ENCODE peak calls at places on chromosomes 12 and 14, in seven cellular contexts. P is adipocyte; B is activated naive CD4-positive, alpha-beta T cell; D is HFF-Myc; L is A673; C is fibroblast of the aortic adventitia; K is stimulated activated CD4-positive, alpha-beta T cell treated with anti-CD3 and anti-CD28 coated beads, Interleukin-15, amount 100 ng/mL, for 24 hours. X is an unnamed sample.

GRCh38 chr12:113463746-113464743 is 7.6 kb downstream of the LHX5 start:
- DNase-seq in C (no peak), B (no peak), K (no peak), D (no peak), L (no peak), P (no peak), X (no peak)

GRCh38 chr12:124862768-124863408 is 776 bp downstream of the SCARB1 start:
- DNase-seq in D (no peak), B (no peak), P (peak), K (peak), L (peak), C (no peak), X (no peak)

GRCh38 chr12:52645120-52645761 is 6.8 kb downstream of the KRT2 start:
- DNase-seq in L (no peak), K (peak), B (peak), P (no peak), C (no peak), D (no peak), X (no peak)

GRCh38 chr14:69141550-69141949 is 11.4 kb downstream of the DCAF5 start:
- DNase-seq in B (no peak), C (no peak), K (no peak), L (no peak), P (no peak), D (no peak), X (no peak)

GRCh38 chr14:103867020-103867419 is 19.6 kb upstream of the PPP1R13B start:
- DNase-seq in B (no peak), C (no peak), L (no peak), K (no peak), P (no peak), D (no peak), X (no peak)

GRCh38 chr12:90958995-90959394 is 4.0 kb upstream of the CCER1 start:
- DNase-seq in C (peak), L (no peak), B (no peak), K (no peak), P (peak), D (no peak), X (peak)

GRCh38 chr12:95790912-95791849 is 617 bp upstream of the NTN4 start:
- DNase-seq in D (no peak), C (peak), L (peak), B (no peak), P (peak), K (peak), X (no peak)

GRCh38 chr12:14422516-14423230 is 57.2 kb downstream of the ATF7IP start:
- DNase-seq in B (no peak), K (no peak), P (no peak), C (no peak), D (no peak), L (no peak), X (peak)

GRCh38 chr12:87813476-87814234 is 215.5 kb downstream of the C12orf50 start:
- DNase-seq in D (no peak), K (no peak), B (no peak), L (no peak), C (peak), P (peak), X (peak)

GRCh38 chr14:61476737-61477410 is 155.5 kb downstream of the PRKCH start:
- DNase-seq in L (no peak), P (peak), B (no peak), D (peak), C (peak), K (peak), X (peak)

GRCh38 chr14:54253195-54253947 is 143.4 kb upstream of the CDKN3 start:
- DNase-seq in K (peak), D (peak), L (no peak), B (no peak), C (peak), P (peak), X (peak)

GRCh38 chr12:1896964-1897363 is 21.5 kb downstream of the CACNA2D4 start:
- DNase-seq in D (no peak), C (no peak), L (no peak), B (no peak), K (no peak), P (no peak), X (no peak)

GRCh38 chr14:51653096-51653814 is 1.5 kb downstream of the FRMD6 start:
- DNase-seq in K (no peak), L (peak), D (no peak), B (no peak), P (peak), C (peak), X (peak)

GRCh38 chr12:6563448-6564050 is 4.5 kb downstream of the NOP2 start:
- DNase-seq in D (no peak), L (peak), P (peak), B (peak), K (peak), C (peak), X (no peak)

X was measured in fibroblast of gingiva.